ENCODE peak calls at places on chromosomes 5 and 9, in six cellular contexts. O is MCF 10A, A is body of pancreas, K is lower leg skin, G is uterus, F is endothelial cell. D is an unnamed sample.

GRCh38 chr9:75088646-75089368 is 493 bp downstream of the OSTF1 start:
- DNase-seq in O (peak; percentile 45), A (peak; percentile 81), K (peak; percentile 93), G (peak; percentile 55), F (no peak), D (peak; percentile 66)

GRCh38 chr5:5884593-5884992 is 462.1 kb downstream of the ICE1 start:
- DNase-seq in O (no peak), A (no peak), K (no peak), G (no peak), F (no peak), D (no peak)

GRCh38 chr5:134038143-134038542 is 33.4 kb upstream of the VDAC1 start:
- DNase-seq in O (no peak), A (no peak), K (no peak), G (no peak), F (no peak), D (no peak)

GRCh38 chr5:140182075-140182709 is 7.2 kb downstream of the CYSTM1 start:
- DNase-seq in O (peak; percentile 68), A (no peak), K (no peak), G (no peak), F (no peak), D (no peak)

GRCh38 chr9:99011161-99011709 is 67.5 kb downstream of the COL15A1 start:
- DNase-seq in O (peak; percentile 40), A (no peak), K (no peak), G (no peak), F (no peak), D (no peak)

GRCh38 chr9:125985142-125985997 is 238.2 kb downstream of the PBX3 start:
- DNase-seq in O (no peak), A (no peak), K (peak; percentile 76), G (no peak), F (no peak), D (no peak)

GRCh38 chr9:127698985-127699670 is 7.7 kb upstream of the CFAP157 start:
- DNase-seq in O (peak; percentile 97), A (peak; percentile 95), K (peak; percentile 99), G (peak; percentile 96), F (peak; percentile 91), D (peak; percentile 88)

GRCh38 chr9:4689687-4690104 is 10.3 kb downstream of the CDC37L1 start:
- DNase-seq in O (no peak), A (no peak), K (no peak), G (no peak), F (no peak), D (no peak)

GRCh38 chr9:5957166-5957565 is 58.3 kb downstream of the RANBP6 start:
- DNase-seq in O (no peak), A (no peak), K (no peak), G (no peak), F (no peak), D (no peak)

GRCh38 chr9:36486454-36486932 is 86.2 kb upstream of the MELK start:
- DNase-seq in O (peak; percentile 17), A (no peak), K (no peak), G (no peak), F (peak; percentile 18), D (peak; percentile 30)

GRCh38 chr5:107388111-107388861 is 282.5 kb downstream of the EFNA5 start:
- DNase-seq in O (peak; percentile 90), A (no peak), K (no peak), G (no peak), F (no peak), D (no peak)

GRCh38 chr5:33297760-33298216 is 143.0 kb upstream of the TARS1 start:
- DNase-seq in O (no peak), A (no peak), K (no peak), G (no peak), F (peak; percentile 8), D (peak; percentile 4)
- TF ChIP-seq CTCF in O (peak; percentile 32), A (no peak), K (no peak), G (no peak), F (peak; percentile 78), D (peak; percentile 23)

GRCh38 chr9:107980984-107981383 is 491.4 kb upstream of the KLF4 start:
- DNase-seq in O (no peak), A (no peak), K (no peak), G (no peak), F (no peak), D (no peak)
- TF ChIP-seq CTCF in O (no peak), A (no peak), K (no peak), G (no peak), F (no peak), D (no peak)

GRCh38 chr5:8641796-8642505 is 773.0 kb downstream of the MTRR start:
- DNase-seq in O (no peak), A (no peak), K (no peak), G (no peak), F (no peak), D (no peak)

GRCh38 chr5:8650197-8650596 is 781.2 kb downstream of the MTRR start:
- DNase-seq in O (no peak), A (no peak), K (no peak), G (no peak), F (no peak), D (no peak)

GRCh38 chr5:8644377-8644776 is 775.4 kb downstream of the MTRR start:
- DNase-seq in O (no peak), A (no peak), K (no peak), G (no peak), F (no peak), D (no peak)
- TF ChIP-seq CTCF in O (no peak), A (no peak), K (no peak), G (no peak), F (no peak), D (no peak)

DNA sequence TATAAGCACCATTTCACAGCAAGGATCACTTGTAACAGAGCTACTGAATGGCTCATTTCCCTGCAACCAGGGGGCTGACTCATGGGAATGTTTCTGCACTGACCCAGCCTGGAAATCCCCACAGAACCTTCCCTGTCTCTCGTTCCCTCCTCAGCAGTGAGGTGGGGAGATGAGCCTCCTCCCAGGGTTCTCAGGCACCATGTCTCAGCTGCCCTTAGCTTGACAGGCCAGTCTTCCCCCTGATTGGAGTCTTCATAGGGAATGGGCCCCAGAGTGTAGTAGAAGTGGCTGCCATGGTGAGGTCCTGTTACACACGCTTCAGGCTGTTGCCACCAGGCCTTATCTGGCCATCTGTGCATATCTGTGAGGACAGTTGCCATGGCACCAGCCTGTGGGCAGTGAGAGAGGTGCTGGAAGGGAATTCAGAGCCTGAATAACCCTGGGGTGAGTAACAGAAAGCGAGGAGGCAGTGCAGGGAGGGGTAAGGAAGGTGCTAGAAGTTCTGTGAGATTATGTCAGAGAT is 324.4 kb downstream of the ENC1 start:
- DNase-seq in O (peak; percentile 88), A (peak; percentile 33), K (no peak), G (peak; percentile 20), F (no peak), D (peak; percentile 17)
- TF ChIP-seq CTCF in O (no peak), A (no peak), K (no peak), G (no peak), F (no peak), D (no peak)

GRCh38 chr5:112491257-112491656 is 72.2 kb upstream of the EPB41L4A start:
- DNase-seq in O (peak; percentile 13), A (no peak), K (no peak), G (no peak), F (peak; percentile 12), D (no peak)
- TF ChIP-seq CTCF in O (peak; percentile 15), A (no peak), K (no peak), G (no peak), F (peak; percentile 77), D (peak; percentile 40)

GRCh38 chr9:120531683-120532300 is 48.2 kb downstream of the CDK5RAP2 start:
- DNase-seq in O (peak; percentile 81), A (no peak), K (no peak), G (no peak), F (peak; percentile 32), D (no peak)
- TF ChIP-seq CTCF in O (peak; percentile 65), A (no peak), K (no peak), G (no peak), F (no peak), D (peak; percentile 47)

GRCh38 chr5:162956570-162956969 is 480.8 kb upstream of the CCNG1 start:
- DNase-seq in O (no peak), A (no peak), K (no peak), G (no peak), F (no peak), D (no peak)
- TF ChIP-seq CTCF in O (no peak), A (no peak), K (no peak), G (no peak), F (no peak), D (peak; percentile 9)

GRCh38 chr5:98794414-98795080 is 21.1 kb downstream of the RGMB start:
- DNase-seq in O (no peak), A (no peak), K (no peak), G (no peak), F (no peak), D (no peak)

GRCh38 chr5:98796197-98796972 is 22.9 kb downstream of the RGMB start:
- DNase-seq in O (peak; percentile 74), A (peak; percentile 66), K (no peak), G (peak; percentile 29), F (peak; percentile 67), D (peak; percentile 54)

GRCh38 chr5:98794001-98794400 is 20.5 kb downstream of the RGMB start:
- DNase-seq in O (no peak), A (no peak), K (no peak), G (no peak), F (no peak), D (no peak)

GRCh38 chr5:98795243-98795642 is 21.8 kb downstream of the RGMB start:
- DNase-seq in O (no peak), A (no peak), K (no peak), G (no peak), F (no peak), D (no peak)

DNA sequence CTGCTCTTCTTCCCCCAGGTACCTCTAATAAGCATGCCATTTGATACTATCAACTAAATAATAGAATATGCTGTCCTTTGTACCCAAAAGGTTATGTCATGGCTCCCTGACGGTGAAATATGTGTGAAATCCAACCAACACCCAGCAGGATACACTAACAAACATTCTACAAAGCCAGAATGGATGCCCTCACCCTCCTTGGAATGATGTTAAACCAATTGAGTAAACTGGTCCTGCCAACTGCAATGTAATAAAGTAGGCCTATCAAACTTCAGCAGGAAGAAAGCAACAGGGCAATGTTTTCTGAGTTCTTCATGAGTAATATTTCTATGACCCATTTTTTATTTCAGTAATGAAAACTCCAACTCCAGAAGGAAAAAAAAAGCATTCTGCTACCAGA is 24.9 kb downstream of the RGMB start:
- DNase-seq in O (no peak), A (no peak), K (no peak), G (no peak), F (no peak), D (no peak)
- TF ChIP-seq CTCF in O (no peak), A (no peak), K (no peak), G (no peak), F (no peak), D (no peak)